ENCODE peak calls at places on chromosomes 3 and 15, in six cellular contexts. S is psoas muscle, L is sigmoid colon, D is uterus, J is IMR-90, Q is body of pancreas. E is an unnamed sample. For H3K36me3, the result is how much of the 10 kb centered on the place peaks cover.

GRCh38 chr15:66863382-66864085 is 161.5 kb downstream of the SMAD6 start:
- DNase-seq in S (no peak), D (no peak), Q (no peak), J (no peak), L (peak), E (no peak)

GRCh38 chr3:153640689-153641308 is 478.8 kb downstream of the RAP2B start:
- DNase-seq in D (no peak), Q (no peak), J (no peak), S (no peak), L (no peak), E (no peak)

GRCh38 chr15:99241752-99242151 is 7.6 kb downstream of the TTC23 start:
- DNase-seq in Q (no peak), D (no peak), S (no peak), L (no peak), J (no peak), E (no peak)

GRCh38 chr3:159928692-159929091 is 59.9 kb upstream of the IL12A start:
- DNase-seq in J (peak), Q (no peak), D (no peak), L (no peak), S (no peak), E (no peak)

GRCh38 chr3:159635047-159635641 is 353.5 kb upstream of the IL12A start:
- DNase-seq in D (no peak), J (peak), L (no peak), S (no peak), Q (no peak), E (no peak)

GRCh38 chr15:95741830-95742229 is 588.7 kb upstream of the NR2F2 start:
- DNase-seq in S (no peak), D (no peak), J (no peak), Q (no peak), L (no peak), E (no peak)

GRCh38 chr3:46987485-46988401 is 8.3 kb downstream of the NBEAL2 start:
- DNase-seq in D (no peak), L (no peak), Q (peak), J (no peak), S (peak), E (peak)

GRCh38 chr3:182708810-182709209 is 84.5 kb upstream of the ATP11B start:
- DNase-seq in L (no peak), Q (no peak), D (no peak), S (no peak), J (no peak), E (no peak)

GRCh38 chr15:63709365-63709764 is 112.2 kb downstream of the FBXL22 start:
- DNase-seq in S (no peak), Q (no peak), J (no peak), L (no peak), D (no peak), E (no peak)

GRCh38 chr3:153414972-153415371 is 252.9 kb downstream of the RAP2B start:
- DNase-seq in Q (no peak), L (no peak), D (no peak), S (no peak), J (peak), E (no peak)

GRCh38 chr3:72361990-72362389 is 486.3 kb downstream of the SHQ1 start:
- DNase-seq in S (no peak), Q (no peak), L (no peak), J (no peak), D (no peak), E (no peak)

GRCh38 chr15:42315435-42316020 is 42.3 kb upstream of the TMEM87A start:
- DNase-seq in Q (no peak), S (no peak), J (no peak), D (no peak), L (no peak), E (no peak)

GRCh38 chr3:12922299-12922698 is 80.9 kb upstream of the RPL32 start:
- DNase-seq in L (no peak), J (peak), D (no peak), S (no peak), Q (no peak), E (no peak)

GRCh38 chr15:40250771-40251454 is 12.1 kb downstream of the PAK6 start:
- DNase-seq in L (no peak), S (peak), J (no peak), D (no peak), Q (no peak), E (no peak)

GRCh38 chr3:195587824-195588223 is 4.1 kb upstream of the APOD start:
- DNase-seq in L (no peak), S (no peak), Q (no peak), J (no peak), D (no peak), E (no peak)

GRCh38 chr15:91853501-91853967 is at the start of gene SLCO3A1:
- DNase-seq in L (peak), D (peak), J (peak), Q (peak), S (peak), E (peak)

GRCh38 chr3:143247007-143247563 is 127.5 kb downstream of the CHST2 start:
- DNase-seq in J (no peak), Q (no peak), D (no peak), S (no peak), L (no peak), E (no peak)

GRCh38 chr3:160400631-160401150 is 1.2 kb downstream of the SMC4 start:
- DNase-seq in J (no peak), S (peak), D (no peak), Q (peak), L (peak), E (no peak)

GRCh38 chr3:107268461-107268860 is 108.8 kb upstream of the CCDC54 start:
- DNase-seq in Q (no peak), L (no peak), S (no peak), D (no peak), J (no peak), E (no peak)

GRCh38 chr3:119380697-119381096 is 82.7 kb downstream of the TMEM39A start:
- DNase-seq in D (no peak), S (no peak), Q (peak), J (peak), L (no peak), E (no peak)

GRCh38 chr15:40060241-40060961 is 21.4 kb upstream of the SRP14 start:
- DNase-seq in D (no peak), J (no peak), L (no peak), S (no peak), Q (no peak), E (no peak)

GRCh38 chr15:44536298-44536961 is 517 bp upstream of the EIF3J start:
- DNase-seq in J (peak), D (no peak), Q (peak), S (peak), L (no peak), E (peak)

GRCh38 chr3:142888099-142888483 is 792 bp downstream of the PCOLCE2 start:
- DNase-seq in Q (peak), S (peak), D (no peak), J (no peak), L (no peak), E (peak)

GRCh38 chr3:65712156-65712555 is 326.6 kb downstream of the MAGI1 start:
- DNase-seq in S (no peak), L (no peak), J (peak), Q (no peak), D (no peak), E (no peak)

GRCh38 chr3:22960326-22960984 is 242.7 kb upstream of the UBE2E2 start:
- DNase-seq in Q (peak), L (peak), S (no peak), J (peak), D (peak), E (no peak)

GRCh38 chr3:111862974-111863373 is 3.9 kb downstream of the PHLDB2 start:
- DNase-seq in L (no peak), Q (no peak), D (no peak), J (no peak), S (no peak), E (no peak)

GRCh38 chr3:186152889-186153292 is 44.0 kb upstream of the ETV5 start:
- DNase-seq in D (no peak), L (no peak), S (no peak), J (no peak), Q (no peak), E (no peak)

GRCh38 chr3:160140756-160141155 is 84.5 kb upstream of the C3orf80 start:
- DNase-seq in L (no peak), S (no peak), Q (no peak), D (no peak), J (no peak), E (no peak)

GRCh38 chr3:111913163-111913763 is 54.2 kb downstream of the PHLDB2 start:
- DNase-seq in L (no peak), Q (no peak), J (no peak), S (no peak), D (no peak), E (no peak)

GRCh38 chr3:129065727-129066087 is 5.1 kb downstream of the GP9 start:
- DNase-seq in L (no peak), J (no peak), S (no peak), D (no peak), Q (no peak), E (no peak)

GRCh38 chr3:126961191-126961790 is 21.6 kb upstream of the PLXNA1 start:
- DNase-seq in D (no peak), L (peak), J (peak), S (peak), Q (peak), E (peak)

GRCh38 chr3:167489571-167489970 is 15.7 kb upstream of the SERPINI2 start:
- DNase-seq in Q (no peak), S (no peak), J (no peak), D (no peak), L (no peak), E (no peak)

GRCh38 chr3:82475306-82475705 is 713.9 kb upstream of the GBE1 start:
- DNase-seq in L (no peak), J (no peak), S (no peak), Q (no peak), D (no peak), E (no peak)

DNA sequence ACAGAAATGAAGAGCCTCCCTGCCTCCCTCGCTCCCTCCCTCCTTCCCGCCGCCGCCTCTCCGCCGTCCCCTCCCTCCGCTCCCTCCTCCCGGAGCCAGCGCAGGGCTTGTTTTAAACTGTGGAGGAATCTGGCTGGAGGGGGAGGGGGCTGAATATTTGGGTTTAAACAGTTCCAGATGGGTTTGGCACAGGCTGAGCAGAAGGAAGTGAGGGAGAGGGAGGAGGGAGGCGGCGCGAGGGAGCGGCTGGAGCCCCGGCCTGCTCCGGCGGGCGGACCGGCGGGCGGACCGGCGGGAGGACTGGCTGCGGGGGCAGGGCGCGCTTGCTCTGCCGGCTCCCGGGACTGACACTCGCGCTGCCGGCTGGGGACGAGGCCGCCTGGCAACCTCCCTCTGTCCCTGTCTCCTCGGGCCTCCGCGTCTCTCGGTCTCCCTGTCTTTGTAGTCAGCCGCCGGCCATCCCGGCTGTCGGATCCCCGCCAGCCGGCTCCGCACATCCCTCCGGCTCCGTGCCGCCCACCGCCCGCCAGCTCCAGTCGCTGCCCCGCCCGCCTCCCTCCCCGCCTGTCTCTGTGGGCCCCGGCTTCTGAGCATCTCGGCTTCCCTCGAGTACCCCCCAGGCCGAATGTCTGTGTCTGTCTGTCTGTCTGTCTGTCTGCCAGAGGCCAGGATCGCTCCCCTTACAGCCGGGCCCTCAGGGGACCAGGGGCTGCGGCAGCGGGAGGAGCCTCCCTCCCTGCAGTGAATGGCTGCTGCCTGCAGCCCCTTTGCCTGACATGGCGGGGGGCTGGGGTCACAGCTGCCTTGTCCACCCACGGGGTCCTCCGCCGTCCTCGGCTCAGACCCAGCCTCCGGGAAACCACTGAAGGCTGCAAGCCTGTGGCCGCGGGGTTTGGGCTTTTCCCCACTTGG is 7.6 kb downstream of the EPHB3 start:
- DNase-seq in L (peak), Q (peak), D (peak), J (peak), S (peak), E (peak)
- H3K4me3 ChIP-seq in L (peak), Q (peak), D (peak), J (peak), S (peak), E (peak)

GRCh38 chr3:30648670-30649357 is 42.4 kb downstream of the TGFBR2 start:
- DNase-seq in S (no peak), D (no peak), J (no peak), L (no peak), Q (no peak), E (no peak)

GRCh38 chr3:30650348-30650995 is 44.1 kb downstream of the TGFBR2 start:
- DNase-seq in J (no peak), S (no peak), D (no peak), Q (no peak), L (no peak), E (no peak)

GRCh38 chr3:30646961-30647752 is 40.8 kb downstream of the TGFBR2 start:
- DNase-seq in Q (no peak), J (no peak), D (no peak), L (no peak), S (no peak), E (no peak)

GRCh38 chr3:30646181-30646876 is 39.9 kb downstream of the TGFBR2 start:
- DNase-seq in S (no peak), J (no peak), L (no peak), D (no peak), Q (no peak), E (no peak)

DNA sequence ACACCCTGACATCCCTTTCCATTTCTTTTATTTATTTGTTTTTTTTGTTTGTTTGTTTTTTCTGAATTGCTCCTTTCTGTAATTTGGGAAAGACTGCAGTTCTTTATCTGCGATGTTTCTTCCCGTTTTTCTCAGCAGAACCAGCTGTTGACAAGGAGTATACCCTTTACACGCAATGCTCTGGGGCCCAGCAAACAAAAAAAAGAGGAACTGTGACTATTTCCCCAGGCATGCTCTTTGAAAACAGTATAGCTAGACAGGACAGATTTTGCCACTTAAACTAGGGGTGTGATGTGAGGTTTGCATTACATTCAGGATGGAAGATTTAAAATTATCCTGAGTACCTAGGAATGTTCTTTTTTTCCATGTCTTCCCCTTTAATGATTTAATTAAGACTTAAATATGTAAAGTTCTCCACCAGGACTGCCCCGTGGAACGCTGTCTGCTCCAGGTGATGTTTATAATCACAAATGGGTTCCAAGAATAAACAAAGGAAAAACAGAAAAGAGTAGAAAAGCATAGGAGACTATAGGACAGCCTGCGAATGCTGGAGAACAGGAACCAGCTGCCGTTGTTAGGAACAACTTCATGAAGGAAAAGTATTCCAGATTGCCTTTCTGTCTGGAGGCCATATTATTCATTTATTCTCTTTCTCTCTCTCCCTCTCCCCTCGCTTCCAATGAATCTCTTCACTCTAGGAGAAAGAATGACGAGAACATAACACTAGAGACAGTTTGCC is 43.3 kb downstream of the TGFBR2 start:
- DNase-seq in L (no peak), Q (no peak), D (no peak), S (no peak), J (peak), E (no peak)
- H3K36me3 ChIP-seq in L (under half), Q (under half), D (under half), S (under half), J (under half), E (half or more)

GRCh38 chr3:56802411-56802745 is 629 bp upstream of the ARHGEF3 start:
- DNase-seq in L (no peak), S (no peak), J (no peak), Q (no peak), D (no peak), E (no peak)

GRCh38 chr3:56799251-56799882 is 2.4 kb downstream of the ARHGEF3 start:
- DNase-seq in S (no peak), D (no peak), J (peak), L (no peak), Q (no peak), E (no peak)

GRCh38 chr3:56801597-56802410 is at the start of gene ARHGEF3:
- DNase-seq in L (peak), S (peak), D (peak), Q (peak), J (peak), E (peak)

GRCh38 chr3:56801151-56801596 is 575 bp downstream of the ARHGEF3 start:
- DNase-seq in D (no peak), L (no peak), Q (peak), S (no peak), J (no peak), E (no peak)

GRCh38 chr3:56800373-56801150 is 1.2 kb downstream of the ARHGEF3 start:
- DNase-seq in Q (peak), J (no peak), L (no peak), D (no peak), S (no peak), E (no peak)
- TF ChIP-seq CTCF in Q (peak), J (no peak), L (no peak), D (no peak), S (no peak), E (no peak)

DNA sequence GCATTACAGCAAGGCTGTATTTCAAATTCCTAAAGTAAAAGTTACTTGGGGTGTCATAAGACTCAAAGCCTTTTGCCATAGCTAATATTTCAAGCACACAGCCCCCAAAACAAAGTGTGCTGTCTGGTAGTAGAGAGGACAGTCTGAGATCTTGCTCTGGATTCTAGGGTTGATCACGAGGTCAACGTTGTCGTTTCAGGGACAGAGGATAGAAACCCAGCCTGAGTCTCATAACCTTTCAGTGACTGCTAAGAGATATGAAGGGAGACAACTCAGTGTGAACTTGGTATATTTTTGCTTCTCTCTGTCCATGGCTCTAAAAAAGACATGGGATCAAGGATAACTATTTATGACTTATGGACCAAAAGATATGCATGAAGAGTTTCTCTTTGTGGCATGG is 25.6 kb upstream of the MINDY4B start:
- DNase-seq in S (no peak), J (no peak), L (no peak), Q (no peak), D (no peak), E (no peak)
- H3K4me3 ChIP-seq in S (no peak), J (no peak), L (no peak), Q (no peak), D (no peak), E (no peak)

GRCh38 chr15:27912283-27912682 is 186.8 kb downstream of the OCA2 start:
- DNase-seq in S (no peak), J (no peak), D (no peak), L (no peak), Q (no peak), E (no peak)

GRCh38 chr15:27903405-27903804 is 195.7 kb downstream of the OCA2 start:
- DNase-seq in L (no peak), J (no peak), D (no peak), S (no peak), Q (no peak), E (no peak)

GRCh38 chr15:27902680-27903385 is 196.3 kb downstream of the OCA2 start:
- DNase-seq in S (no peak), J (no peak), D (no peak), Q (no peak), L (no peak), E (no peak)

GRCh38 chr15:27906802-27907201 is 192.3 kb downstream of the OCA2 start:
- DNase-seq in S (no peak), D (no peak), J (no peak), Q (no peak), L (no peak), E (no peak)
- H3K36me3 ChIP-seq in S (under half), D (under half), J (under half), Q (under half), L (under half), E (under half)

DNA sequence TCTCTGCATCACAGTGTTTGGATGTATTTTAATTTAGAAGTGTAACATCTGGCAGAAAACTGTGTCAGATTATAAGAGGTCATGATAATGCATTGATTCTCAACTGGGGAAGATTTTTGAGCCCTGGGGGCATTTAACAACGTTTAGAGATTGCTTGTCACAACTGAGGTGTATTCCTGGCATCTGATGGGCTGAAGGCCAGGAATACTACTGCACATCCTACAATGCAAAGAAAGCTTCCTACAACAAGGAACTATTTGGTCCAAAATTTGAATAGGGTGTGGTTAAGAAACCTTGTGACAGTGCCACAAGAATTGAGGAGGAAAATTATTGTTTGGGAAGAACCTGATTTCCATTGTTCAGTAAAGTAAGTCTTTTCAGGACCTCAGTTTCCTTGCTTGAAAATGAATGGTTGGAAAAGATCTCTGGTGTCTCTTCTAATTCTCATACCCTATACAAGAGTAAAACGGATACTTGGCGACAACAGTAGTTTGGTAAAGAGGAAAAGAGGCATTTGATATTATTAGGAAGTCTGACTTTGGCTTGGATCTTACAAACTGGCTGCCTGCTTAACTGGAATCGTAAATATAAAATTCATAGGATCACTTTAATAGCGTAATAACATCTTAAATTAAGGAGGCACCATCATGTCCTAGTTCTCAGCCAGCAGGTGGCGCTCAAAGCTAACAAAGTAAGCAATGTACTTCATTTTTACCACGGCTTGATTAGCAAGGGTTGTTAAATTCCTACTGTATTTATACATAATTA is 4.3 kb downstream of the DAZL start:
- DNase-seq in J (peak), L (peak), Q (peak), D (peak), S (peak), E (peak)
- TF ChIP-seq CTCF in J (peak), L (peak), Q (peak), D (peak), S (peak), E (peak)

E was measured in tibial artery.